ENCODE peak calls at places on chromosomes 4 and X, in five cellular contexts. C, K, R, U and B are unnamed samples.

GRCh38 chr4:174210952-174211490 is 72.4 kb downstream of the FBXO8 start:
- DNase-seq in U (no peak), K (peak; percentile 31), C (peak; percentile 72), R (peak; percentile 23), B (no peak)

GRCh38 chrX:1163231-1163630 is 49.2 kb downstream of the CRLF2 start:
- DNase-seq in C (no peak), K (no peak), R (no peak), U (no peak), B (peak; percentile 6)

GRCh38 chr4:56791316-56791715 is 30.2 kb downstream of the SPINK2 start:
- DNase-seq in K (peak; percentile 8), R (no peak), C (no peak), U (no peak), B (no peak)

GRCh38 chrX:40262641-40263560 is 165.1 kb upstream of the BCOR start:
- DNase-seq in C (peak; percentile 67), K (peak; percentile 27), R (peak; percentile 79), U (no peak), B (no peak)

GRCh38 chr4:163157157-163157556 is 9.5 kb downstream of the NAF1 start:
- DNase-seq in U (no peak), C (peak; percentile 68), K (no peak), R (peak; percentile 72), B (no peak)

GRCh38 chr4:74840931-74841330 is 46.6 kb upstream of the BTC start:
- DNase-seq in R (no peak), U (no peak), C (no peak), K (no peak), B (no peak)

GRCh38 chrX:137236837-137237236 is 203.0 kb upstream of the GPR101 start:
- DNase-seq in C (no peak), U (no peak), K (no peak), R (no peak), B (no peak)

GRCh38 chr4:146795721-146796120 is 149.9 kb downstream of the TTC29 start:
- DNase-seq in K (no peak), R (no peak), U (no peak), C (no peak), B (no peak)

GRCh38 chr4:7988437-7988836 is 48.8 kb upstream of the AFAP1 start:
- DNase-seq in C (peak; percentile 49), K (no peak), U (no peak), R (peak; percentile 74), B (no peak)

GRCh38 chr4:172709376-172709775 is 459.2 kb upstream of the GALNT7 start:
- DNase-seq in R (no peak), K (no peak), U (no peak), C (no peak), B (no peak)

GRCh38 chr4:27154706-27155105 is 294.1 kb downstream of the STIM2 start:
- DNase-seq in K (peak; percentile 89), R (peak; percentile 85), C (peak; percentile 78), U (no peak), B (no peak)

GRCh38 chrX:120559799-120560198 is 963 bp downstream of the CUL4B start:
- DNase-seq in U (no peak), C (no peak), K (no peak), R (peak; percentile 4), B (no peak)

GRCh38 chr4:153000068-153000420 is 63.9 kb downstream of the FHDC1 start:
- DNase-seq in C (no peak), K (no peak), R (no peak), U (no peak), B (no peak)

GRCh38 chr4:43992552-43992951 is 456.1 kb downstream of the KCTD8 start:
- DNase-seq in C (no peak), U (no peak), K (peak; percentile 7), R (no peak), B (no peak)

GRCh38 chrX:132677233-132677716 is 188.4 kb upstream of the MBNL3 start:
- DNase-seq in K (no peak), R (no peak), U (no peak), C (no peak), B (no peak)

GRCh38 chr4:102447413-102447812 is 53.7 kb upstream of the NFKB1 start:
- DNase-seq in C (no peak), R (no peak), K (no peak), U (no peak), B (no peak)

GRCh38 chr4:175412744-175413143 is 399.3 kb downstream of the GPM6A start:
- DNase-seq in K (peak; percentile 67), R (peak; percentile 80), U (no peak), C (peak; percentile 72), B (no peak)

GRCh38 chr4:41134581-41134980 is 79.8 kb downstream of the APBB2 start:
- DNase-seq in C (no peak), K (no peak), U (no peak), R (no peak), B (no peak)

GRCh38 chrX:111869639-111870034 is 6.3 kb upstream of the TRPC5OS start:
- DNase-seq in K (peak; percentile 25), C (peak; percentile 15), R (peak; percentile 0), U (no peak), B (no peak)

GRCh38 chr4:69408451-69408850 is 87.3 kb downstream of the UGT2B4 start:
- DNase-seq in K (no peak), R (no peak), U (no peak), C (no peak), B (no peak)

GRCh38 chr4:71259911-71260331 is 78.9 kb upstream of the SLC4A4 start:
- DNase-seq in C (no peak), R (no peak), U (no peak), K (no peak), B (no peak)